ENCODE peak calls at places on chromosomes 2 and 18, in five cellular contexts. One of them, this sample, is unnamed.

GRCh38 chr2:182559623-182560022 is 132.8 kb upstream of the PDE1A start:
- DNase-seq in NCI-H1092 treated with DMSO at 0.1 percent for 48 hours: no peak
- DNase-seq in stimulated activated naive CD4-positive, alpha-beta T cell treated with Interleukin-2 at 50 U/mL for 16 hours: no peak
- DNase-seq in naive thymus-derived CD8-positive, alpha-beta T cell: no peak
- DNase-seq in effector CD4-positive, alpha-beta T cell: no peak
- DNase-seq in this sample: no peak

GRCh38 chr18:51621103-51621969 is 423.9 kb upstream of the MEX3C start:
- DNase-seq in NCI-H1092 treated with DMSO at 0.1 percent for 48 hours: peak
- DNase-seq in stimulated activated naive CD4-positive, alpha-beta T cell treated with Interleukin-2 at 50 U/mL for 16 hours: no peak
- DNase-seq in naive thymus-derived CD8-positive, alpha-beta T cell: no peak
- DNase-seq in effector CD4-positive, alpha-beta T cell: no peak
- DNase-seq in this sample: peak

GRCh38 chr2:213229814-213230213 is 54.5 kb upstream of the SPAG16 start:
- DNase-seq in effector CD4-positive, alpha-beta T cell: no peak
- DNase-seq in naive thymus-derived CD8-positive, alpha-beta T cell: no peak
- DNase-seq in stimulated activated naive CD4-positive, alpha-beta T cell treated with Interleukin-2 at 50 U/mL for 16 hours: no peak
- DNase-seq in NCI-H1092 treated with DMSO at 0.1 percent for 48 hours: no peak
- DNase-seq in this sample: no peak

GRCh38 chr2:289362-290089 is 1.6 kb upstream of the ALKAL2 start:
- DNase-seq in naive thymus-derived CD8-positive, alpha-beta T cell: no peak
- DNase-seq in effector CD4-positive, alpha-beta T cell: no peak
- DNase-seq in stimulated activated naive CD4-positive, alpha-beta T cell treated with Interleukin-2 at 50 U/mL for 16 hours: no peak
- DNase-seq in NCI-H1092 treated with DMSO at 0.1 percent for 48 hours: no peak
- DNase-seq in this sample: no peak

GRCh38 chr2:122063716-122064115 is 308.3 kb downstream of the TSN start:
- DNase-seq in NCI-H1092 treated with DMSO at 0.1 percent for 48 hours: no peak
- DNase-seq in naive thymus-derived CD8-positive, alpha-beta T cell: no peak
- DNase-seq in stimulated activated naive CD4-positive, alpha-beta T cell treated with Interleukin-2 at 50 U/mL for 16 hours: no peak
- DNase-seq in effector CD4-positive, alpha-beta T cell: no peak
- DNase-seq in this sample: no peak

GRCh38 chr2:181140414-181140813 is 160.0 kb downstream of the UBE2E3 start:
- DNase-seq in effector CD4-positive, alpha-beta T cell: no peak
- DNase-seq in naive thymus-derived CD8-positive, alpha-beta T cell: no peak
- DNase-seq in NCI-H1092 treated with DMSO at 0.1 percent for 48 hours: no peak
- DNase-seq in stimulated activated naive CD4-positive, alpha-beta T cell treated with Interleukin-2 at 50 U/mL for 16 hours: no peak
- DNase-seq in this sample: no peak

GRCh38 chr2:134224005-134224404 is 29.9 kb upstream of the MGAT5 start:
- DNase-seq in NCI-H1092 treated with DMSO at 0.1 percent for 48 hours: no peak
- DNase-seq in stimulated activated naive CD4-positive, alpha-beta T cell treated with Interleukin-2 at 50 U/mL for 16 hours: no peak
- DNase-seq in effector CD4-positive, alpha-beta T cell: no peak
- DNase-seq in naive thymus-derived CD8-positive, alpha-beta T cell: no peak
- DNase-seq in this sample: no peak

GRCh38 chr2:217953011-217953481 is 49.7 kb downstream of the TNS1 start:
- DNase-seq in NCI-H1092 treated with DMSO at 0.1 percent for 48 hours: no peak
- DNase-seq in naive thymus-derived CD8-positive, alpha-beta T cell: no peak
- DNase-seq in effector CD4-positive, alpha-beta T cell: no peak
- DNase-seq in stimulated activated naive CD4-positive, alpha-beta T cell treated with Interleukin-2 at 50 U/mL for 16 hours: no peak
- DNase-seq in this sample: no peak

GRCh38 chr2:27863146-27863545 is 27.0 kb downstream of the RBKS start:
- DNase-seq in naive thymus-derived CD8-positive, alpha-beta T cell: no peak
- DNase-seq in stimulated activated naive CD4-positive, alpha-beta T cell treated with Interleukin-2 at 50 U/mL for 16 hours: no peak
- DNase-seq in NCI-H1092 treated with DMSO at 0.1 percent for 48 hours: no peak
- DNase-seq in effector CD4-positive, alpha-beta T cell: no peak
- DNase-seq in this sample: no peak

This sample was measured in pons.